ENCODE peak calls at places on chromosomes 13 and 19, in four cellular contexts. H is body of pancreas; B is CD8-positive, alpha-beta T cell; R is tibial artery. O is an unnamed sample.

GRCh38 chr13:108402850-108403249 is 133.3 kb downstream of the TNFSF13B start:
- DNase-seq in B (no peak), R (no peak), H (no peak), O (no peak)

GRCh38 chr19:46297700-46298476 is 1.0 kb downstream of the HIF3A start:
- DNase-seq in B (no peak), R (peak), H (peak), O (peak)

GRCh38 chr13:93413972-93414717 is 187.5 kb downstream of the GPC6 start:
- DNase-seq in B (no peak), H (no peak), R (no peak), O (no peak)

GRCh38 chr13:41411060-41411459 is 46.3 kb upstream of the RGCC start:
- DNase-seq in H (no peak), R (no peak), B (no peak), O (no peak)

GRCh38 chr19:977058-977464 is 7.1 kb upstream of the WDR18 start:
- DNase-seq in R (no peak), B (no peak), H (no peak), O (no peak)

GRCh38 chr19:12789098-12789903 is 2.0 kb upstream of the JUNB start:
- DNase-seq in R (no peak), B (no peak), H (no peak), O (no peak)

GRCh38 chr13:110454956-110455355 is 106.6 kb downstream of the RAB20 start:
- DNase-seq in B (no peak), H (no peak), R (peak), O (no peak)

GRCh38 chr13:40798380-40798779 is 9.0 kb downstream of the SLC25A15 start:
- DNase-seq in B (peak), R (no peak), H (peak), O (no peak)

GRCh38 chr19:45601524-45602522 is at the start of gene GPR4:
- DNase-seq in B (no peak), H (no peak), R (no peak), O (no peak)

GRCh38 chr13:46575321-46575721 is 22.4 kb downstream of the LRCH1 start:
- DNase-seq in H (no peak), B (no peak), R (no peak), O (no peak)

GRCh38 chr13:103466761-103467160 is 400.5 kb upstream of the SLC10A2 start:
- DNase-seq in R (no peak), H (no peak), B (no peak), O (no peak)

GRCh38 chr19:7471696-7472620 is 16.9 kb downstream of the PEX11G start:
- DNase-seq in R (no peak), H (no peak), B (no peak), O (no peak)

GRCh38 chr13:102002271-102002670 is 399.6 kb downstream of the FGF14 start:
- DNase-seq in R (no peak), H (no peak), B (no peak), O (no peak)

GRCh38 chr13:95480131-95480545 is 72.4 kb upstream of the CLDN10 start:
- DNase-seq in R (peak), H (no peak), B (no peak), O (no peak)

GRCh38 chr13:47671762-47672161 is 329.3 kb downstream of the SUCLA2 start:
- DNase-seq in B (no peak), R (no peak), H (no peak), O (no peak)

GRCh38 chr19:33203529-33203928 is 9.4 kb downstream of the LRP3 start:
- DNase-seq in B (no peak), R (no peak), H (no peak), O (no peak)

GRCh38 chr19:44747739-44748425 is 626 bp upstream of the BCL3 start:
- DNase-seq in B (no peak), H (peak), R (peak), O (no peak)

GRCh38 chr19:51398096-51398704 is 7.8 kb upstream of the C19orf84 start:
- DNase-seq in H (no peak), R (no peak), B (no peak), O (no peak)

GRCh38 chr19:1809663-1810062 is 2.4 kb downstream of the ATP8B3 start:
- DNase-seq in B (no peak), H (no peak), R (no peak), O (no peak)

GRCh38 chr13:21242236-21242635 is 65.8 kb downstream of the MRPL57 start:
- DNase-seq in R (no peak), H (no peak), B (no peak), O (no peak)

GRCh38 chr19:28638445-28638844 is 574.5 kb downstream of the UQCRFS1 start:
- DNase-seq in R (no peak), H (no peak), B (no peak), O (no peak)

GRCh38 chr13:39321578-39321977 is 281.4 kb downstream of the LHFPL6 start:
- DNase-seq in B (no peak), R (no peak), H (no peak), O (no peak)

GRCh38 chr19:57279418-57280164 is 694 bp upstream of the ZNF460 start:
- DNase-seq in R (peak), H (peak), B (peak), O (peak)

DNA sequence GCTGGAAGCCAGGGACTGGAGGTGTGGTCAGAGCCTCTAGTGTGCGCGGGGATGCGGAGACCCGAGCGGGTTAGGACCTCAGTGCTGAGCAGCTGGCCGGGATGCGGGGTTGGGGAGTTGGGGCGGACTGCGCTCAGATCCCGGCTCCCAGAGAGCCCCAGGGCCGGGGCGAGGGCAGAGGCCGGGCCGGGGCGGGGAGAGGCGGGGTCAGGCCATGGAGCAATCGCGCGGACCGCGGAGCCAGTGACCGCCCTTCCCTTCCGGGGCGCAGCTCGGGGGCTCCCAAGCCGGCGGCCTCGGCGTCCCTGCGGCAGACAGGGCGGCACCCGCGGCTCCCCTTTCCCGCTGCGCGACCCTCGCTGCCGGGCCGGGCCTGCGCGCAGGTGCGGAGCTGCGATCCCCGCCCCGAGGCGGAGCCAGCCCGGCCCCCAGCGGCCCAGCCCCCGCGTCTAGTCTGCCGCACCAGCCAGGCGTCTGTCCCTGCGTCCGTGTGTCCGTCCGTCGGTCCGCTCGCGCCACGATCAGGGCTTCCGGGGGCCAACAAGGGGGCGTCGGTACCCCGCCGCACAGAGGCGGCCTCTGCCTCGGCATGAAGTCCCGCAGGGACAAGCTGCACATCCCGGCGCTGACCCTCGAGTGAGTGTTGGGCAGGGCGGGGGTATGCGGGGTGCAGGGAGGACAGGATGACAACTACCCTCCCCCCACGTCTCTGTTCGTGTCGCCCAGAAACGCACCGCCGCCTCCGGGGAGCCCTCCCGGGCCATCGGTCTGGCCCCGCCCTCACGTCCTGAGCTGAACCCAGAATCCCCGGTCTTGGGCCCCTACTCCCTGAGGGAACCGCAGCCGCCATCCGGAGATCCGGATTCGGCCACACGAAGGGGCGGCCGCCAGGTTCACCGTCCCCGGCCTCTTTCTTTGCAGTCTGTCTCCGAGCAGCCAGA is 12.4 kb downstream of the MAST3 start:
- DNase-seq in R (peak), B (no peak), H (peak), O (peak)
- H3K27ac ChIP-seq in R (peak), B (peak), H (peak), O (peak)

DNA sequence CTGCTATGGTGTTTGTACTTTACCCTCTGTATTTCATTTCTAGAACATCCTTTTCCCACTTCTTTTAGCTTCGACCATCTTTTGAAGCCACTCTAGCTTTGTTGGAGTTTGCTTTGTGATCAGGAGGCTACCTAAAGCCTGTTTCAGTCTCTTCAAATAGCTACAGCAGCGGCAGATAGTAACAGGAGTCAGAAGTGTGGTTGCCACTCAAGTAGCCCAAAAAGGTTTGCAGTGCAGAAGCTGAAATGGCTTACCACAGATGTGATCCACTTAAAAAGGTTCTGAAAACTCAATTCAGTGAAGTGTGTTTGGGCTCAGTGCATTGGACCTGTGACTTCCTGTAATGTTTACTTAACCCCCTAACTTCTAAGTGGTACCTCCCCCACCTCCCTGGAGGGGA is 26.2 kb downstream of the WASF3 start:
- DNase-seq in R (no peak), H (no peak), B (no peak), O (no peak)
- H3K27ac ChIP-seq in R (no peak), H (no peak), B (no peak), O (no peak)

DNA sequence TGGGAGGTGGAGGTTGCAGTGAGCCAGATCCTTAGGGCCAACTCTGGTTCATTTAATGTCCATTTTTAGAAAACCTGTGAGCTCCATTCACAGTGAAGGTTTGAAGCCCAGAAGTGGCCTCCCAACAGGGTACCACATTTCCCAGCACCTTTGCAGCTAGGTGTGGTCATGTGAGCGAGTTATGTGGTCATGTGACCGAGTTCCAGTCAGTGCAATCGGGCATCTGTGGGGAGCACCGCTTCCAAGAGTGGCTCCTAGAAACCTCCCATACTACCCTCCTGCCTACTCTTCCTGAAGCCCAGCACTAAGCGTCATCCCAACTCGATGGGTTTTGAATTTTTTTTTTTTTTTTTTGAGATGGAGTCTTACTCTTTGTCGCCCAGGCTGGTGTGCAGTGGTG is 663 bp upstream of the PLA2G4C start:
- DNase-seq in H (no peak), B (no peak), R (no peak), O (peak)
- H3K27ac ChIP-seq in H (peak), B (no peak), R (peak), O (peak)

DNA sequence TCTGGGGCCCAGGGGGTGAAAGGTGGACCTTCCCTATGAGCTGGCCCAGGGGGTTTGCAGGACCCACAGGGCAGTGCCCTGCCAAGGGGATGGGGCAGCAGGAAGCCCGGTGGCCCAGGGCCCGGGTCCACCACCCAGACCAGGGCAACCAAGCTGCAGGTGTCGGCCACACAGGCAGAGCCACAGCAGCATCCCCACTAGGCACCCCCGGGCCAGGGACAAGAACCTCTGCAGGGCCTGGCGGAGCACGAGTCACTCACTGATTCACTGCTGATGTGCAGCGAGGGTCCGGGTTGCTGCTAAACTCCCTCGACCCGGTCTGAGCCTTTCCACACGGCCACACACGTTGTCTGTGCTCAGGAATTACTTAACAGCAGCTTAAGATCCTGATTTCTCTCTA is 8.8 kb downstream of the FZR1 start:
- DNase-seq in H (no peak), B (no peak), R (no peak), O (no peak)
- H3K27ac ChIP-seq in H (no peak), B (no peak), R (no peak), O (no peak)

DNA sequence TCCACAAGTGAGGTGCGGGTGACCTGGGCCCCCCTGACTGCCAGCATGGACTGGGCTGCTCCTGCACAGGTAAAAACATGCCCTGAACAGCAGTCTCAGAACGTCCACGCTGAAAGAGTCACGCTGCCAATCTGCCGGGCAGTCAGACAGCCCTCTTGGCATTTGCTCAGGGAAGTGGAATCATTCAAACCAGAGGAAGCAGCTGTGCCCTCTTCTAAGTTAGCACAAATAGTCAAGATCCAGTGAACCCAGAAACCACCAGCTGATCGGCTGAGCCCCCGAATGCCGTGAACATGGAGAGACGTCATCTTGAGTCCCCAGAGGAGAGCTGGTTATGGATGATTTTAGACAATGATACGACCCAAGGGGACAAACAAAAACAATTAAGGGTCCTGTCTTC is 34.4 kb downstream of the KLF2 start:
- DNase-seq in R (no peak), B (no peak), H (no peak), O (no peak)
- H3K27ac ChIP-seq in R (no peak), B (no peak), H (no peak), O (no peak)

DNA sequence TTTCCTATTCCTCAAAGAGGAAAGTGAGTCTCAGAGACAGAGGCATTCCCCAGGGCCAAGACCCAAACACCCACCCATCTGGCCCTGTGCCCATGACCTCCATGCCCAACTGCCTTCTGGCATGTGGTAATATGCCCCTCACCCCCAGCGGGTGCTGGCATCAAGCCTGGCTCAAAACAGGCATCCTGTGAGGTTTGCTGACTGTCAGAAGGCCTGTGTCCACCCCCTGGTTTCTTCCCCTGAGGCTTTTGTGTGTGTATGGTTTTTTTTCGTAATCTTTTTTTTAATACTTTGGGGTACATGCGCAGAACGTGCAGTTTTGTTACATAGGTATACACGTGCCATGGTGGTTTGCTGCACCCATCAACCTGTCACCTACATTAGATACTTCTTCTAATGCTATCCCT is 7.6 kb upstream of the KANK2 start:
- DNase-seq in R (peak), B (no peak), H (peak), O (no peak)
- H3K27ac ChIP-seq in R (peak), B (no peak), H (no peak), O (no peak)

DNA sequence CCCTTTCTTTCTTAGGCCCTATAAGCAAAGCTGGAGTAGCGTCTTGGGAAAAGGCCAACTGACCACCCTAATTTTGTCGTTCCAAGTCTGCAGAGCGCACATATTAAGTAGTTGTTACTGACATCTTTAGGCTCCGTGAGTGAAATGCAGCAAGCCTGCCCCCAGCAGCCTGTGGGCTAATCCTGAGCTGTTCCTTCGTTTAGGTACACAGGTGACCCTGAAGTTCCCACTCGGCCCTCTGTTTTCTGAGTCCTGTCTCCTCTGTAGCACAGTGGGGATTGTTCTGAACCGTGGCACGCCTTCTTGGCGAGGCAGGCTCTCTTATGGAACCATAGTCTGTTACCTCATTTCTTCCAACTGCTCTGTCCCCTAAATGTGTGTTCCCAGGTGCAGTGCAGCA is 170.4 kb downstream of the STK24 start:
- DNase-seq in B (no peak), H (no peak), R (no peak), O (no peak)
- H3K27ac ChIP-seq in B (no peak), H (peak), R (no peak), O (no peak)

GRCh38 chr19:30593975-30594925 is 222.1 kb downstream of the ZNF536 start:
- DNase-seq in R (no peak), B (no peak), H (no peak), O (no peak)
- H3K27ac ChIP-seq in R (no peak), B (no peak), H (no peak), O (no peak)